ENCODE peak calls at places on chromosomes 11 and 22, in seven cellular contexts. E, G, X, U, P, R and V are unnamed samples.

GRCh38 chr11:34921156-34921555 is 4.7 kb downstream of the PDHX start:
- DNase-seq in E (no peak), G (no peak), R (no peak), X (no peak), U (no peak), P (no peak), V (no peak)

GRCh38 chr11:124640660-124641059 is 18.0 kb downstream of the TBRG1 start:
- DNase-seq in E (no peak), U (no peak), X (no peak), P (no peak), G (no peak), R (no peak), V (no peak)

GRCh38 chr11:45713573-45713972 is 48.2 kb upstream of the CHST1 start:
- DNase-seq in U (no peak), P (no peak), R (no peak), G (no peak), X (no peak), E (no peak), V (no peak)

GRCh38 chr11:22177186-22177585 is 15.7 kb upstream of the ANO5 start:
- DNase-seq in E (no peak), R (no peak), G (no peak), X (no peak), P (no peak), U (no peak), V (no peak)

GRCh38 chr11:117385471-117385870 is 57.8 kb downstream of the CEP164 start:
- DNase-seq in X (no peak), U (no peak), E (no peak), G (no peak), P (no peak), R (no peak), V (no peak)

GRCh38 chr22:36384766-36385400 is 2.9 kb downstream of the MYH9 start:
- DNase-seq in E (peak), P (no peak), R (no peak), G (no peak), U (no peak), X (no peak), V (no peak)

GRCh38 chr11:102138677-102139076 is 28.4 kb downstream of the YAP1 start:
- DNase-seq in U (peak), X (no peak), E (no peak), G (no peak), R (no peak), P (no peak), V (no peak)

GRCh38 chr11:131934006-131934405 is 563.6 kb downstream of the NTM start:
- DNase-seq in X (no peak), G (no peak), U (no peak), R (no peak), E (no peak), P (no peak), V (no peak)

GRCh38 chr22:22893077-22893805 is 5.6 kb downstream of the IGLL5 start:
- DNase-seq in E (no peak), R (no peak), P (no peak), U (no peak), G (no peak), X (no peak), V (no peak)

GRCh38 chr11:68327586-68328370 is 15.4 kb downstream of the LRP5 start:
- DNase-seq in R (no peak), P (no peak), X (no peak), G (no peak), U (no peak), E (no peak), V (no peak)

GRCh38 chr11:126162286-126163030 is 49.0 kb downstream of the RPUSD4 start:
- DNase-seq in R (no peak), X (no peak), U (peak), G (no peak), E (no peak), P (no peak), V (no peak)

GRCh38 chr22:36579441-36579840 is 50.5 kb upstream of the EIF3D start:
- DNase-seq in P (peak), G (no peak), X (no peak), E (no peak), R (no peak), U (no peak), V (no peak)

GRCh38 chr11:119377961-119378667 is 3.4 kb downstream of the USP2 start:
- DNase-seq in R (no peak), G (no peak), P (no peak), E (no peak), X (no peak), U (no peak), V (no peak)

GRCh38 chr11:117915672-117916235 is 13.4 kb downstream of the TMPRSS13 start:
- DNase-seq in X (no peak), U (no peak), P (peak), E (no peak), R (no peak), G (no peak), V (no peak)

GRCh38 chr11:25943777-25944661 is 387.9 kb upstream of the ANO3 start:
- DNase-seq in P (no peak), G (no peak), U (no peak), X (no peak), E (no peak), R (no peak), V (no peak)

GRCh38 chr11:47847892-47848635 is at the start of gene NUP160:
- DNase-seq in P (peak), E (peak), G (peak), X (peak), R (peak), U (peak), V (peak)

GRCh38 chr11:64305691-64306562 is 603 bp downstream of the ESRRA start:
- DNase-seq in G (peak), X (no peak), R (peak), U (peak), E (peak), P (peak), V (peak)
- TF ChIP-seq CTCF in G (peak), X (peak), R (no peak), U (peak), E (no peak), P (peak), V (peak)

GRCh38 chr22:20186871-20187546 is 36.2 kb upstream of the CCDC188 start:
- DNase-seq in P (no peak), X (no peak), G (no peak), R (no peak), U (no peak), E (no peak), V (no peak)

GRCh38 chr22:20187777-20188566 is 37.1 kb upstream of the CCDC188 start:
- DNase-seq in P (no peak), R (no peak), X (no peak), G (no peak), E (no peak), U (no peak), V (no peak)

GRCh38 chr22:20184501-20185145 is 33.8 kb upstream of the CCDC188 start:
- DNase-seq in X (no peak), G (no peak), P (no peak), E (no peak), U (no peak), R (no peak), V (no peak)

GRCh38 chr22:20185750-20186149 is 34.9 kb upstream of the CCDC188 start:
- DNase-seq in G (no peak), X (no peak), R (no peak), U (no peak), P (no peak), E (no peak), V (no peak)

GRCh38 chr22:20186183-20186870 is 35.5 kb upstream of the CCDC188 start:
- DNase-seq in E (no peak), P (no peak), R (no peak), U (no peak), G (no peak), X (no peak), V (no peak)
- TF ChIP-seq CTCF in E (no peak), P (peak), R (no peak), U (peak), G (no peak), X (no peak), V (no peak)

GRCh38 chr11:96241351-96241841 is 101.6 kb downstream of the MAML2 start:
- DNase-seq in X (no peak), E (no peak), G (no peak), R (peak), P (no peak), U (no peak), V (no peak)
- TF ChIP-seq CTCF in X (no peak), E (peak), G (peak), R (no peak), P (peak), U (peak), V (no peak)

GRCh38 chr11:82865841-82866240 is 34.4 kb downstream of the PRCP start:
- DNase-seq in P (no peak), E (no peak), G (no peak), U (peak), R (no peak), X (no peak), V (no peak)

GRCh38 chr11:82867495-82868082 is 32.6 kb downstream of the PRCP start:
- DNase-seq in G (peak), E (peak), X (peak), U (peak), R (peak), P (no peak), V (peak)

GRCh38 chr11:82863209-82863608 is 37.0 kb downstream of the PRCP start:
- DNase-seq in U (no peak), R (no peak), E (no peak), X (no peak), G (no peak), P (no peak), V (no peak)

GRCh38 chr11:82862379-82862778 is 37.9 kb downstream of the PRCP start:
- DNase-seq in E (no peak), P (no peak), R (no peak), X (no peak), G (no peak), U (no peak), V (no peak)

DNA sequence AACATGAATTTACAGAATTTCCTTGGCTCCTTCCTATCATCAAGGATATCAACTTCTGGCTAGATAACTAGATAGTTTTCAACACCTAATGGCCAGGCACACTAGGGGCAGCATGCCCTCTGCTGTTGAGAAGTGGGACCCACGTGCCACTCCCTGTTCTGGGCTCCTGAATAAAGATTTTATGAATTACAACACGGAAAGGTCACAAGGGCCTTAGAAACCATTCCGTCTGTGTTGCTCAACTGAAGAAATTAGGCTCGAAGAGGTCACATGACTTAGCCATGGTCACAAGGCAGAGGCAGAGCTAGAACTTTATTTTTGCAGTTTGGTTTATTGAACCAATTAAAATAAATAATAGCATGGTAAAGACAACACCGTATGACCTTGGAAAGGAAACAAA is 36.0 kb downstream of the PRCP start:
- DNase-seq in G (no peak), X (peak), U (peak), R (peak), E (peak), P (no peak), V (peak)
- TF ChIP-seq CTCF in G (peak), X (peak), U (peak), R (peak), E (no peak), P (peak), V (peak)

DNA sequence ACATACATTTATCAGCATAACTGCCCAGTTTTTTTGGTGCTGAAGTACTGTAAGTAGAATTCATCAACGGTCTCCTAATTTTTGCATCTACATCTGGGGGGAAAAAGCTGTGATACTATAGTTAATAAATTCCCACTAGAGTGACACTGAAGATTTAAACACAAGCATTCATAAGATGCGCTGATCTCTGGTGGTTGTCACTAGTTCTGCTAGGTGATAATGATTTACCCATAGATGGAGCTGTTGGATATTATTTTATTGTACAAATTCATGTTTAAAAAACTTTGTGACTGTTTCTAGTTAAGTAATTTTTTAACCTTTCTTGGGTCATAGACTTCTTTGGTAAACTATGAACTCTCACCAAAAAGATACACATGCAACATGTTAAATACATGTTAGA is 106.6 kb downstream of the EMSY start:
- DNase-seq in E (no peak), U (no peak), P (no peak), R (no peak), X (no peak), G (no peak), V (no peak)
- TF ChIP-seq CTCF in E (no peak), U (peak), P (peak), R (no peak), X (peak), G (no peak), V (peak)

GRCh38 chr11:13606701-13607100 is 61.8 kb upstream of the FAR1 start:
- DNase-seq in E (no peak), R (no peak), G (no peak), P (no peak), X (no peak), U (no peak), V (no peak)

GRCh38 chr11:13603661-13604060 is 64.8 kb upstream of the FAR1 start:
- DNase-seq in R (no peak), X (no peak), E (no peak), G (no peak), U (no peak), P (no peak), V (no peak)

DNA sequence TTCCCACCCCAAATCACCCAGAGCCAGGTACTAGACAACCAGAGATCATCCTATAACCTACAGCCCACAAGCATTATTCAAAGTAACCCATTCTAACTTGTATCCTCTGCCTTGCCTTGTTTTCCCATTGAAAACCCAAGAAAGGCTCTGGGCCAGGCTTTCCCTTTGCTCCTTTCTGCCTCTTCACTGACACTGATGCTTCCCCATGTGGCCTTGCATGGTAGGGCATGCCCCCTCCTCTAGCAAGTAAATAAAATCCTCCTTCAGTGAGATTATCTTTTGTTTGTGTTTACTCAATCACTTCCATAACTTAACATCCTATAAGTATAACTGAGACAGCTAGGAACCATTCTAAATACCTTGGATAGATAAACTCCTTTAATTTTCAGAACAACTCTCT is 65.6 kb upstream of the FAR1 start:
- DNase-seq in P (no peak), G (no peak), E (no peak), R (no peak), X (no peak), U (no peak), V (no peak)
- TF ChIP-seq CTCF in P (no peak), G (no peak), E (no peak), R (no peak), X (no peak), U (no peak), V (no peak)

GRCh38 chr11:134412508-134413333 is 679 bp upstream of the B3GAT1 start:
- DNase-seq in U (no peak), G (no peak), P (peak), E (no peak), X (no peak), R (peak), V (no peak)
- TF ChIP-seq CTCF in U (no peak), G (no peak), P (no peak), E (no peak), X (no peak), R (no peak), V (no peak)

DNA sequence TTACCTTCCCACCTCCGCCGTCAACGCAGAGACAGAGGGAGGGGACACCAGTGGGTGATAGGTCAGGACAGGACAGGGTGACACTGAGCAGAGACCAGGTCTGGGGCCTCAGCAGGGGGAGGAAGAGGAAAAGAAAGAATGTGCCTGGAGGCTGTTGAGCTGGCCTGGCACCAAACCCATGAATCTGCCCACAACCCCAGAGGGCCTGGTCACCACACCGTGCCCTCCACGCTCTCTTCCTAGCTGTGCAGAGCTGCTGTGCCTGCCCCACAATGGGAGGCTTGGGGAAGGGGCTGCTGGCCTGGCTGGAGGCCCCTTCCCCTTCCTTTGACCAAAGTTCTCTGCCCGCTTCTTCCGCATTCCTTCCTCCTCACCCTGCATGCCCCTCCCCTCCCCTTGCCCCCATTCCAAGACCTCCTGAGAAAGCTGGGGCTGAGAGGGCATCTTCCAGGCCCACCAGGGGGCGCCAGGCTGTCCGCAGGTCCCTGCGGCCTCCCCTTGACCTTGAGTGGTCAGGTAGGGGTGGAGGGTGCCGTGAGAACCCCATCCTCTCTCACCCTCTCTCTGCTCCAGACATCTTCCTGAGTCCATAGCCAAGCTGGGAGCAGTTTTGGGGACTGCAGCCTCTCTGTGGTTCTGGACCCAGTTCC is 11.0 kb upstream of the CACNA1I start:
- DNase-seq in E (no peak), G (no peak), X (no peak), U (no peak), P (no peak), R (peak), V (no peak)
- TF ChIP-seq CTCF in E (no peak), G (peak), X (no peak), U (peak), P (peak), R (peak), V (peak)

GRCh38 chr22:21728270-21728669 is 7.3 kb downstream of the YPEL1 start:
- DNase-seq in G (no peak), E (no peak), U (no peak), X (no peak), R (no peak), P (no peak), V (no peak)

GRCh38 chr22:21727768-21728167 is 7.8 kb downstream of the YPEL1 start:
- DNase-seq in P (no peak), E (no peak), R (no peak), U (no peak), X (no peak), G (no peak), V (no peak)

GRCh38 chr22:21727159-21727558 is 8.4 kb downstream of the YPEL1 start:
- DNase-seq in R (no peak), G (no peak), U (no peak), E (no peak), X (no peak), P (no peak), V (no peak)

GRCh38 chr22:21725956-21726649 is 9.5 kb downstream of the YPEL1 start:
- DNase-seq in X (no peak), G (no peak), P (no peak), E (no peak), U (no peak), R (no peak), V (no peak)

GRCh38 chr22:21726650-21727049 is 8.9 kb downstream of the YPEL1 start:
- DNase-seq in P (no peak), U (no peak), R (no peak), G (no peak), E (peak), X (no peak), V (peak)
- TF ChIP-seq CTCF in P (peak), U (no peak), R (no peak), G (peak), E (peak), X (no peak), V (peak)

GRCh38 chr11:112219476-112220232 is 6.6 kb upstream of the PTS start:
- DNase-seq in U (peak), X (no peak), G (peak), R (peak), E (peak), P (no peak), V (peak)
- TF ChIP-seq CTCF in U (peak), X (peak), G (peak), R (peak), E (peak), P (peak), V (peak)